ENCODE peak calls at places on chromosomes 3 and 15, in seven cellular contexts. Y is K562, N is HCT116, Z is SK-N-SH, R is GM12878, F is H1, M is HepG2. S is an unnamed sample.

GRCh38 chr15:71329509-71330260 is 214.4 kb downstream of the THSD4 start:
- DNase-seq in Y (no peak), N (peak), Z (no peak), R (no peak), F (no peak), M (no peak), S (no peak)

GRCh38 chr15:35842631-35843030 is 296.7 kb upstream of the DPH6 start:
- DNase-seq in Y (no peak), N (no peak), Z (no peak), R (no peak), F (no peak), M (no peak), S (no peak)

GRCh38 chr15:55937040-55937439 is 56.4 kb downstream of the NEDD4 start:
- DNase-seq in Y (no peak), N (no peak), Z (no peak), R (no peak), F (no peak), M (no peak), S (no peak)

GRCh38 chr3:25831578-25831977 is 41.7 kb downstream of the OXSM start:
- DNase-seq in Y (no peak), N (peak), Z (peak), R (no peak), F (no peak), M (no peak), S (no peak)

GRCh38 chr15:34365073-34365825 is 1.7 kb downstream of the LPCAT4 start:
- DNase-seq in Y (no peak), N (no peak), Z (no peak), R (no peak), F (no peak), M (no peak), S (no peak)

GRCh38 chr15:73794501-73795133 is 41.5 kb upstream of the INSYN1 start:
- DNase-seq in Y (no peak), N (peak), Z (no peak), R (no peak), F (no peak), M (no peak), S (peak)

GRCh38 chr15:45095661-45096060 is 18.3 kb downstream of the DUOX2 start:
- DNase-seq in Y (no peak), N (no peak), Z (no peak), R (no peak), F (no peak), M (no peak), S (no peak)

GRCh38 chr3:51031666-51032065 is 353.4 kb upstream of the MANF start:
- DNase-seq in Y (no peak), N (no peak), Z (no peak), R (no peak), F (no peak), M (no peak), S (no peak)

GRCh38 chr3:121483290-121483689 is 62.5 kb downstream of the POLQ start:
- DNase-seq in Y (no peak), N (no peak), Z (no peak), R (no peak), F (no peak), M (no peak), S (no peak)

GRCh38 chr15:65050270-65050669 is 5.1 kb downstream of the SLC51B start:
- DNase-seq in Y (no peak), N (no peak), Z (no peak), R (no peak), F (no peak), M (no peak), S (no peak)

GRCh38 chr3:46370784-46371183 is at the start of gene CCR5:
- DNase-seq in Y (no peak), N (no peak), Z (no peak), R (no peak), F (no peak), M (no peak), S (no peak)

GRCh38 chr15:63504979-63505841 is 817 bp downstream of the USP3 start:
- DNase-seq in Y (peak), N (no peak), Z (peak), R (no peak), F (peak), M (peak), S (no peak)

GRCh38 chr3:194225988-194226663 is 90.2 kb downstream of the HES1 start:
- DNase-seq in Y (no peak), N (no peak), Z (no peak), R (no peak), F (no peak), M (no peak), S (no peak)

GRCh38 chr3:114454592-114455251 is 160.9 kb downstream of the TIGIT start:
- DNase-seq in Y (no peak), N (no peak), Z (peak), R (no peak), F (no peak), M (no peak), S (no peak)

GRCh38 chr15:28124841-28125240 is 25.7 kb upstream of the OCA2 start:
- DNase-seq in Y (no peak), N (no peak), Z (no peak), R (no peak), F (no peak), M (no peak), S (no peak)

GRCh38 chr15:88649753-88650551 is 11.1 kb downstream of the ISG20 start:
- DNase-seq in Y (no peak), N (no peak), Z (no peak), R (no peak), F (peak), M (no peak), S (no peak)

GRCh38 chr15:76328962-76329361 is 7.6 kb upstream of the ISL2 start:
- DNase-seq in Y (no peak), N (no peak), Z (no peak), R (no peak), F (no peak), M (no peak), S (no peak)

GRCh38 chr15:90603893-90604292 is 74.2 kb downstream of the CRTC3 start:
- DNase-seq in Y (no peak), N (no peak), Z (no peak), R (no peak), F (no peak), M (no peak), S (peak)

GRCh38 chr3:114519415-114519814 is 225.6 kb downstream of the TIGIT start:
- DNase-seq in Y (no peak), N (no peak), Z (peak), R (peak), F (no peak), M (no peak), S (peak)

GRCh38 chr3:123330441-123330991 is 118.4 kb downstream of the ADCY5 start:
- DNase-seq in Y (no peak), N (no peak), Z (no peak), R (no peak), F (no peak), M (no peak), S (no peak)

DNA sequence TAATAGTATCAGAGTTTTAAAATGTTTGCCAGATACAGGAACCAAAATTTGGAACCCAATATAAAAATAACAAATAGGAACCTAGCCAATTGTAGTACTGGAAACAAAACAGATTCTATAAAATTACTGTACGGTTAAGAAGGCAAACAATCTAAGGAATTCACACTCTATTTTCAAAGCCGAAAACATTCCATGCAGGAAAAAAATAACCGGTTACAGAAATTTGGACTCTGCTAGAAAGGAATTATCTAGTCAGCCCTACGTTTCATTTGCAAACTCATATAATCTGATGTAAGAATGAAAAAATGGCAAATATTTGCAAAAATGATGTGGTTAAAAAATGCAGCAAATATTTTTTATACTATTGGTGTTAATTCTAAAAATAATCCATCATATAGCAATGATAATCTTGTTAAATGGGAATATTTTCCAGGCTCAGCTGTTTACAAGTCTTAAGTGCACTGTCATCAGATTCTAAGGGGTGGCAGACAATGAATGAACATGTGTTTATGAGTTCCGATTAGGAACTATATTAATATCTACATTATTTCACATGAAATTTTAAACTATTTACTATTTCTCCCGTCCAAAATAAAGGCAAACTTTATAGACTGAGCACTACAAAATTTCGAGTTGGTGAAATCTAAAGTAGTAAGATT is 58.1 kb downstream of the DCBLD2 start:
- DNase-seq in Y (no peak), N (no peak), Z (no peak), R (no peak), F (no peak), M (no peak), S (no peak)
- TF ChIP-seq JUND in Y (no peak), N (no peak), Z (no peak), R (no peak), F (no peak), M (no peak), S (no peak)

GRCh38 chr3:169299129-169299528 is 364.4 kb downstream of the MECOM start:
- DNase-seq in Y (no peak), N (no peak), Z (no peak), R (no peak), F (no peak), M (no peak), S (no peak)
- TF ChIP-seq JUND in Y (no peak), N (no peak), Z (no peak), R (no peak), F (no peak), M (no peak), S (no peak)

GRCh38 chr3:13123765-13124164 is 50.5 kb upstream of the IQSEC1 start:
- DNase-seq in Y (no peak), N (no peak), Z (no peak), R (no peak), F (no peak), M (no peak), S (no peak)

GRCh38 chr3:13121553-13122001 is 48.3 kb upstream of the IQSEC1 start:
- DNase-seq in Y (no peak), N (no peak), Z (no peak), R (no peak), F (no peak), M (no peak), S (no peak)

GRCh38 chr3:13123266-13123665 is 50.0 kb upstream of the IQSEC1 start:
- DNase-seq in Y (no peak), N (no peak), Z (no peak), R (no peak), F (no peak), M (no peak), S (no peak)

GRCh38 chr3:13120928-13121552 is 47.8 kb upstream of the IQSEC1 start:
- DNase-seq in Y (no peak), N (no peak), Z (no peak), R (no peak), F (no peak), M (no peak), S (no peak)

GRCh38 chr3:13122101-13123055 is 49.1 kb upstream of the IQSEC1 start:
- DNase-seq in Y (no peak), N (no peak), Z (no peak), R (no peak), F (no peak), M (no peak), S (no peak)
- TF ChIP-seq JUND in Y (no peak), N (no peak), Z (no peak), R (no peak), F (no peak), M (no peak), S (no peak)

GRCh38 chr3:23647706-23648258 is 158.0 kb upstream of the UBE2E1 start:
- DNase-seq in Y (no peak), N (no peak), Z (no peak), R (no peak), F (no peak), M (no peak), S (no peak)

GRCh38 chr3:23644099-23644498 is 161.7 kb upstream of the UBE2E1 start:
- DNase-seq in Y (no peak), N (no peak), Z (no peak), R (no peak), F (no peak), M (no peak), S (no peak)

GRCh38 chr3:23646201-23646955 is 159.4 kb upstream of the UBE2E1 start:
- DNase-seq in Y (no peak), N (no peak), Z (peak), R (no peak), F (no peak), M (no peak), S (no peak)

GRCh38 chr3:23645533-23646196 is 160.1 kb upstream of the UBE2E1 start:
- DNase-seq in Y (no peak), N (no peak), Z (peak), R (no peak), F (no peak), M (no peak), S (no peak)

DNA sequence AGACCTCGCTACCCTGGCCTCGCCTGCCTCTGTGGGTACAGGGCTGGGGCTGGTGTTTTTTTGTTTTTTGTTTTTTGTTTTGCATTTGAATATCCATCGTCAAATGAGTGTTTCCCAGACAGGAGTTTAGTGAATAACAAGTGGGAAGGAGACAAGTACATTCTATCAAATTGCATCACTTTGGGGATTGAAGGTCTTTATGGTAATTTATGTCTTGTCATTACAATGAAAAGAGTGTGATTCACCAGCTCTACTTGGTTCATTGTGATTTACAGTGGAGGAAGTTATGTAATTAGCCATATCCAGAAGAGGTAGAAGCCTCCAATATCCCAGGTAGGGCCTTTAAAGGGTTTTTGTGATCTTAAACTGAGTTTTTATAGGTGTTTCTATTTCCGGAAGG is 161.0 kb upstream of the UBE2E1 start:
- DNase-seq in Y (no peak), N (no peak), Z (no peak), R (no peak), F (no peak), M (no peak), S (no peak)
- TF ChIP-seq JUND in Y (no peak), N (no peak), Z (no peak), R (no peak), F (no peak), M (no peak), S (no peak)

S was measured in T47D.